ENCODE peak calls at places on chromosomes 5 and 9, in ten cellular contexts. K is neural progenitor cell; W is nephron progenitor cell; L is PC-9; V is endothelial cell of umbilical vein; M is GM13977; U is CD8-positive, alpha-beta T cell; I is A549; A is right atrium auricular region; F is fibroblast of mammary gland. G is an unnamed sample.
A peak's percentile ranks its signal among the peaks of the same experiment; 100 is the strongest.

GRCh38 chr5:98770158-98770910 is 3.1 kb upstream of the RGMB start:
- DNase-seq in I (no peak), U (peak; percentile 24), V (peak; percentile 74), F (peak; percentile 69), L (no peak), M (peak; percentile 51), A (peak; percentile 79), K (peak; percentile 55), W (peak; percentile 30), G (no peak)

GRCh38 chr9:121717141-121717749 is 65.8 kb downstream of the DAB2IP start:
- DNase-seq in W (no peak), M (no peak), U (no peak), V (no peak), A (no peak), L (no peak), I (no peak), K (no peak), F (no peak), G (no peak)

GRCh38 chr5:137822158-137822764 is 45.4 kb upstream of the MYOT start:
- DNase-seq in V (peak; percentile 31), A (no peak), F (peak; percentile 50), I (peak; percentile 69), K (peak; percentile 76), W (peak; percentile 38), L (no peak), U (no peak), M (peak; percentile 27), G (peak; percentile 28)

GRCh38 chr5:13695076-13695712 is 249.3 kb downstream of the DNAH5 start:
- DNase-seq in V (no peak), K (no peak), A (no peak), U (no peak), W (no peak), I (peak; percentile 23), F (no peak), L (no peak), M (no peak), G (no peak)

GRCh38 chr5:176152191-176152932 is 85.9 kb upstream of the SIMC1 start:
- DNase-seq in U (no peak), A (no peak), M (no peak), K (peak; percentile 93), I (no peak), W (peak; percentile 43), L (no peak), V (no peak), F (no peak), G (no peak)

GRCh38 chr9:108444400-108445358 is 411.1 kb downstream of the ACTL7B start:
- DNase-seq in U (no peak), W (no peak), I (no peak), L (peak; percentile 95), A (no peak), M (no peak), K (peak; percentile 11), V (peak; percentile 89), F (peak; percentile 97), G (peak; percentile 94)

GRCh38 chr9:90368241-90368640 is 274.4 kb downstream of the DIRAS2 start:
- DNase-seq in K (no peak), W (no peak), L (peak; percentile 39), U (no peak), V (no peak), A (no peak), I (no peak), F (no peak), M (no peak), G (no peak)

GRCh38 chr9:4235951-4236804 is 63.7 kb downstream of the GLIS3 start:
- DNase-seq in F (peak; percentile 67), V (no peak), M (peak; percentile 25), A (no peak), L (peak; percentile 68), I (peak; percentile 74), K (no peak), W (no peak), U (no peak), G (peak; percentile 18)

GRCh38 chr5:59231221-59231931 is 648.5 kb downstream of the RAB3C start:
- DNase-seq in A (no peak), U (no peak), K (peak; percentile 31), I (no peak), L (no peak), W (no peak), F (no peak), M (no peak), V (no peak), G (no peak)

GRCh38 chr5:115194671-115195070 is 25.0 kb upstream of the TRIM36 start:
- DNase-seq in W (no peak), I (no peak), U (no peak), V (no peak), A (no peak), M (no peak), K (no peak), F (peak; percentile 25), L (no peak), G (no peak)

GRCh38 chr5:172183881-172184280 is 4.1 kb downstream of the STK10 start:
- DNase-seq in I (no peak), M (no peak), U (no peak), W (no peak), F (no peak), A (no peak), V (no peak), L (no peak), K (no peak), G (no peak)

GRCh38 chr9:89260525-89260924 is 50.5 kb upstream of the CKS2 start:
- DNase-seq in I (no peak), L (no peak), V (no peak), M (no peak), A (no peak), F (no peak), W (no peak), K (no peak), U (no peak), G (no peak)

GRCh38 chr9:133252301-133252776 is 22.7 kb downstream of the ABO start:
- DNase-seq in V (no peak), I (no peak), U (no peak), M (no peak), L (peak; percentile 81), W (no peak), K (no peak), A (no peak), F (no peak), G (no peak)

GRCh38 chr5:20157089-20157488 is 169.1 kb upstream of the CDH18 start:
- DNase-seq in L (no peak), I (no peak), U (no peak), A (no peak), K (no peak), M (no peak), V (no peak), W (no peak), F (no peak), G (no peak)

GRCh38 chr5:150322202-150322601 is 19.5 kb upstream of the ARSI start:
- DNase-seq in U (no peak), L (peak; percentile 93), F (peak; percentile 64), W (no peak), I (no peak), A (no peak), M (no peak), V (peak; percentile 18), K (no peak), G (peak; percentile 85)

GRCh38 chr5:33457124-33457523 is 16.4 kb downstream of the TARS1 start:
- DNase-seq in W (no peak), L (no peak), A (no peak), V (no peak), U (no peak), F (peak; percentile 50), K (no peak), I (no peak), M (no peak), G (no peak)

GRCh38 chr5:77379558-77380061 is 112.5 kb downstream of the WDR41 start:
- DNase-seq in U (no peak), V (no peak), I (no peak), M (peak; percentile 75), W (no peak), K (no peak), L (no peak), F (no peak), A (no peak), G (no peak)

GRCh38 chr9:113328045-113328782 is 11.9 kb downstream of the WDR31 start:
- DNase-seq in W (no peak), L (no peak), A (no peak), F (no peak), U (no peak), I (no peak), V (no peak), K (no peak), M (no peak), G (no peak)

DNA sequence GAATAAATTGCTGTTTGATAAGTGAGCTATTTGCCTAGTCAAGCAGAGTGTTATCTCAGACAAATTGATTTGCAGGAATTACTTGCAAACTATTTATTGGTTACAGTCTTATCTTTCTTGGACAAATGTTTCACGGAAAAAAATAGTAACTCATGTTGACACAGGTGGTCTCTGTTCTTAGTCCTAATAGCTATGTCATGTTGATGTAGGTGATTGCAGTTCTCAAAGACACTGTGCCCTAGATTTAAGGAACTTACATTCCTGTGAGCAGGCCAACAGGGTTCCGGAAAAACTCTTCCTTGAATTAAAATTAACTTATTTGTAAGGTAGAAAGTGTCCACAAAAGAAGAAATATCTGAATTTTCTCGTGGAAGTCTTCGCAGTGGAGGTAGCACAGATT is 109.6 kb upstream of the SLCO6A1 start:
- DNase-seq in L (no peak), W (no peak), F (no peak), M (no peak), U (no peak), V (no peak), K (no peak), A (no peak), I (no peak), G (no peak)
- TF ChIP-seq CTCF in L (no peak), W (no peak), F (no peak), M (no peak), U (no peak), V (no peak), K (no peak), A (no peak), I (no peak), G (no peak)

GRCh38 chr9:22005083-22005699 is 3.9 kb downstream of the CDKN2B start:
- DNase-seq in V (peak; percentile 33), L (no peak), A (no peak), M (no peak), U (no peak), K (peak; percentile 72), I (no peak), F (no peak), W (peak; percentile 33), G (no peak)
- TF ChIP-seq CTCF in V (no peak), L (no peak), A (no peak), M (no peak), U (no peak), K (peak; percentile 36), I (no peak), F (no peak), W (no peak), G (peak; percentile 34)

DNA sequence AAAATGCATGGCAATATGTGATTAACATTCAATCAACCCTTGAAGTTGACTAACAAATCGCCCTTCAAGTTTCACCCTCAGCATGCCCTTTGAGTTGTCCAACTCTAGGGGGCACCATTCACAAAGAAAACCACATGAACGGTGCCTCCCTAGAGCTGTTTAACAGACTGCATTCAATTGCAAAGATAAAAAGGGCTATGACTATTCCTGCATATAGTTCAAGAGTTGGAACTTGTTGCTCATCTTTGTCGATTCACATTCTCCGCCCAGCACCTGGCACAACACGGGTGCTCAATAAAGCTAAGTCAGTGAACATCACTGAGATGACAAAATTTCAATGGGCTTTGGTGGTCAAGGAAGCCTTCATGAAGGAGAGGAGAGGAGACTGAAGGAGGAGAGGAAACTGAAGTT is 69.6 kb upstream of the SLC30A5 start:
- DNase-seq in M (peak; percentile 54), U (no peak), I (peak; percentile 39), A (no peak), W (no peak), F (peak; percentile 55), K (peak; percentile 67), V (peak; percentile 38), L (peak; percentile 55), G (peak; percentile 33)
- TF ChIP-seq CTCF in M (peak; percentile 69), U (peak; percentile 16), I (peak; percentile 67), A (no peak), W (peak; percentile 73), F (peak; percentile 62), K (peak; percentile 86), V (peak; percentile 52), L (peak; percentile 80), G (peak; percentile 82)

GRCh38 chr5:157167219-157167621 is 1.2 kb upstream of the GARIN3 start:
- DNase-seq in K (peak; percentile 28), U (no peak), A (no peak), V (no peak), W (no peak), I (no peak), L (no peak), M (no peak), F (peak; percentile 34), G (peak; percentile 67)
- TF ChIP-seq CTCF in K (no peak), U (no peak), A (no peak), V (no peak), W (no peak), I (no peak), L (no peak), M (no peak), F (no peak), G (no peak)